ENCODE peak calls at places on chromosomes 3 and 15, in seven cellular contexts. M, U, V, L, X, I and Q are unnamed samples.

GRCh38 chr3:49602877-49603411 is 48.7 kb downstream of the BSN start:
- DNase-seq in X (no peak), I (no peak), U (peak; percentile 53), L (peak; percentile 31), M (no peak), V (no peak), Q (no peak)

GRCh38 chr15:85407421-85408269 is 27.2 kb downstream of the AKAP13 start:
- DNase-seq in V (peak; percentile 73), L (no peak), I (no peak), U (no peak), M (peak; percentile 75), X (no peak), Q (no peak)

GRCh38 chr3:172126741-172127140 is 87.4 kb downstream of the FNDC3B start:
- DNase-seq in V (no peak), X (no peak), M (no peak), U (no peak), L (no peak), I (no peak), Q (peak; percentile 74)

GRCh38 chr15:40582726-40583246 is 11.3 kb upstream of the KNL1 start:
- DNase-seq in X (no peak), U (peak; percentile 15), M (peak; percentile 38), L (no peak), V (peak; percentile 65), I (no peak), Q (peak; percentile 77)

GRCh38 chr15:75121547-75121946 is 80.1 kb upstream of the C15orf39 start:
- DNase-seq in V (no peak), M (no peak), L (no peak), I (no peak), U (no peak), X (no peak), Q (no peak)

GRCh38 chr15:92451225-92451825 is 57.6 kb downstream of the ST8SIA2 start:
- DNase-seq in U (no peak), X (no peak), I (no peak), V (peak; percentile 51), L (no peak), M (peak; percentile 52), Q (no peak)

GRCh38 chr15:65431731-65432130 is 9.0 kb upstream of the IGDCC4 start:
- DNase-seq in L (no peak), V (no peak), U (no peak), X (no peak), I (no peak), M (no peak), Q (no peak)

GRCh38 chr3:131193671-131194291 is 167.1 kb downstream of the NEK11 start:
- DNase-seq in M (no peak), L (no peak), U (no peak), V (peak; percentile 18), I (no peak), X (no peak), Q (peak; percentile 17)

GRCh38 chr3:42306499-42306898 is 40.5 kb upstream of the CCK start:
- DNase-seq in U (no peak), X (no peak), I (no peak), V (no peak), L (no peak), M (no peak), Q (no peak)

GRCh38 chr3:65489253-65489652 is 549.5 kb downstream of the MAGI1 start:
- DNase-seq in I (no peak), U (no peak), M (no peak), L (no peak), V (no peak), X (no peak), Q (no peak)

GRCh38 chr15:82093774-82094211 is 48.0 kb upstream of the MEX3B start:
- DNase-seq in V (peak; percentile 51), U (no peak), L (no peak), M (peak; percentile 40), I (no peak), X (no peak), Q (no peak)

GRCh38 chr15:39886418-39886817 is 33.6 kb downstream of the GPR176 start:
- DNase-seq in L (no peak), U (no peak), V (no peak), I (no peak), X (no peak), M (no peak), Q (no peak)

GRCh38 chr3:40012381-40012780 is 203.0 kb downstream of the MYRIP start:
- DNase-seq in X (no peak), V (no peak), I (no peak), M (no peak), U (no peak), L (no peak), Q (no peak)

GRCh38 chr3:137572931-137573330 is 191.2 kb upstream of the SOX14 start:
- DNase-seq in X (no peak), U (no peak), I (no peak), M (no peak), V (no peak), L (no peak), Q (no peak)

GRCh38 chr3:143928056-143928455 is 43.6 kb upstream of the DIPK2A start:
- DNase-seq in I (no peak), U (no peak), V (no peak), X (no peak), L (no peak), M (no peak), Q (no peak)

GRCh38 chr3:30354513-30354912 is 251.9 kb upstream of the TGFBR2 start:
- DNase-seq in I (no peak), L (no peak), M (no peak), X (peak; percentile 20), U (no peak), V (no peak), Q (no peak)

GRCh38 chr15:29451201-29451781 is 181.7 kb upstream of the NSMCE3 start:
- DNase-seq in U (no peak), L (no peak), X (no peak), V (no peak), M (no peak), I (peak; percentile 57), Q (peak; percentile 78)

GRCh38 chr15:91737419-91737818 is 116.1 kb upstream of the SLCO3A1 start:
- DNase-seq in U (no peak), V (no peak), L (no peak), X (no peak), M (no peak), I (no peak), Q (no peak)

GRCh38 chr15:97115764-97116075 is 785.2 kb downstream of the NR2F2 start:
- DNase-seq in V (no peak), M (no peak), X (no peak), L (no peak), I (no peak), U (no peak), Q (no peak)

GRCh38 chr3:188361888-188362287 is 207.9 kb downstream of the LPP start:
- DNase-seq in X (no peak), U (no peak), L (no peak), V (no peak), M (no peak), I (no peak), Q (no peak)

GRCh38 chr3:15998896-15999295 is 175.6 kb upstream of the GALNT15 start:
- DNase-seq in U (no peak), X (no peak), I (peak; percentile 12), V (no peak), M (no peak), L (no peak), Q (no peak)

GRCh38 chr15:70633394-70633793 is 130.0 kb downstream of the UACA start:
- DNase-seq in V (no peak), U (no peak), I (peak; percentile 39), M (no peak), X (no peak), L (no peak), Q (peak; percentile 39)

GRCh38 chr3:79766474-79767193 is 1.2 kb downstream of the ROBO1 start:
- DNase-seq in M (no peak), L (no peak), I (peak; percentile 81), V (no peak), U (no peak), X (no peak), Q (peak; percentile 33)

GRCh38 chr3:179436517-179436916 is 14.8 kb downstream of the GNB4 start:
- DNase-seq in X (no peak), V (no peak), M (no peak), L (no peak), U (no peak), I (no peak), Q (no peak)

GRCh38 chr3:88150371-88150770 is 612 bp downstream of the C3orf38 start:
- DNase-seq in U (no peak), L (no peak), M (no peak), X (no peak), V (peak; percentile 5), I (no peak), Q (no peak)